ENCODE peak calls at places on chromosomes 2 and 18, in five cellular contexts. F, W, Y, P and D are unnamed samples.

GRCh38 chr18:37258819-37259218 is 306.8 kb downstream of the CELF4 start:
- DNase-seq in Y (no peak), W (no peak), P (no peak), F (no peak), D (no peak)

GRCh38 chr2:215052810-215053209 is 85.6 kb downstream of the ABCA12 start:
- DNase-seq in W (no peak), Y (no peak), P (no peak), F (no peak), D (no peak)

GRCh38 chr18:78169487-78169886 is 810.1 kb upstream of the SALL3 start:
- DNase-seq in P (no peak), Y (no peak), F (no peak), W (no peak), D (no peak)

GRCh38 chr2:233990261-233990798 is 60.2 kb upstream of the SPP2 start:
- DNase-seq in F (peak), Y (no peak), W (no peak), P (peak), D (no peak)

GRCh38 chr2:178280261-178280852 is 86.0 kb downstream of the OSBPL6 start:
- DNase-seq in W (no peak), Y (peak), P (no peak), F (peak), D (no peak)

GRCh38 chr2:169034984-169035544 is 3.9 kb upstream of the ABCB11 start:
- DNase-seq in Y (no peak), F (no peak), P (no peak), W (no peak), D (no peak)

GRCh38 chr2:237315170-237315880 is 98.6 kb downstream of the COL6A3 start:
- DNase-seq in W (peak), F (no peak), Y (peak), P (no peak), D (peak)

GRCh38 chr2:105769504-105769903 is 24.8 kb downstream of the NCK2 start:
- DNase-seq in F (no peak), W (no peak), Y (no peak), P (no peak), D (no peak)

GRCh38 chr2:39153312-39153711 is 32.5 kb upstream of the SOS1 start:
- DNase-seq in F (no peak), P (no peak), Y (no peak), W (no peak), D (no peak)

GRCh38 chr2:63027220-63027619 is 23.4 kb upstream of the OTX1 start:
- DNase-seq in F (no peak), P (no peak), Y (no peak), W (no peak), D (no peak)

GRCh38 chr2:228282371-228282770 is 100.9 kb upstream of the SPHKAP start:
- DNase-seq in F (no peak), P (no peak), W (no peak), Y (no peak), D (no peak)

GRCh38 chr2:40321822-40322221 is 130.1 kb downstream of the SLC8A1 start:
- DNase-seq in W (no peak), F (no peak), Y (no peak), P (no peak), D (no peak)

GRCh38 chr2:137005173-137005572 is 239.8 kb downstream of the THSD7B start:
- DNase-seq in P (no peak), Y (no peak), F (no peak), W (no peak), D (no peak)

GRCh38 chr18:44856157-44856556 is 175.5 kb downstream of the SETBP1 start:
- DNase-seq in F (no peak), Y (no peak), P (no peak), W (no peak), D (no peak)

GRCh38 chr2:136932700-136933099 is 167.4 kb downstream of the THSD7B start:
- DNase-seq in P (no peak), Y (no peak), W (no peak), F (no peak), D (no peak)